ENCODE peak calls at places on chromosomes 4 and X, in four cellular contexts. W is ovary, Z is heart left ventricle, R is suprapubic skin. L is an unnamed sample. For H3K4me1, the result is how much of the 10 kb centered on the place peaks cover.

GRCh38 chrX:153454901-153455550 is 9.2 kb upstream of the TREX2 start:
- DNase-seq in W (no peak), Z (peak), R (no peak), L (no peak)

GRCh38 chr4:52873191-52873590 is 11.1 kb downstream of the RASL11B start:
- DNase-seq in W (no peak), Z (no peak), R (no peak), L (no peak)

GRCh38 chr4:128107766-128108165 is 46.7 kb downstream of the LARP1B start:
- DNase-seq in W (no peak), Z (no peak), R (no peak), L (no peak)

GRCh38 chr4:176563591-176563990 is 229.1 kb downstream of the VEGFC start:
- DNase-seq in W (no peak), Z (no peak), R (no peak), L (no peak)

GRCh38 chr4:150265806-150266205 is 187.6 kb downstream of the DCLK2 start:
- DNase-seq in W (no peak), Z (no peak), R (no peak), L (no peak)

GRCh38 chrX:100829730-100830129 is 9.5 kb downstream of the CSTF2 start:
- DNase-seq in W (no peak), Z (no peak), R (no peak), L (no peak)

GRCh38 chr4:158051401-158052235 is 121.2 kb downstream of the GASK1B start:
- DNase-seq in W (peak), Z (peak), R (no peak), L (no peak)

GRCh38 chr4:55033296-55033695 is 92.1 kb downstream of the KDR start:
- DNase-seq in W (no peak), Z (no peak), R (no peak), L (no peak)

GRCh38 chr4:24169956-24170355 is 280.1 kb upstream of the PPARGC1A start:
- DNase-seq in W (no peak), Z (no peak), R (no peak), L (no peak)

GRCh38 chr4:101977096-101977495 is 186.6 kb downstream of the BANK1 start:
- DNase-seq in W (no peak), Z (no peak), R (peak), L (no peak)

GRCh38 chr4:16158504-16158852 is 67.8 kb downstream of the TAPT1 start:
- DNase-seq in W (no peak), Z (no peak), R (no peak), L (no peak)

GRCh38 chr4:86595426-86595805 is 1.3 kb downstream of the PTPN13 start:
- DNase-seq in W (no peak), Z (no peak), R (no peak), L (no peak)

GRCh38 chr4:185683222-185683621 is 128.8 kb downstream of the SORBS2 start:
- DNase-seq in W (no peak), Z (no peak), R (no peak), L (no peak)

GRCh38 chr4:185689407-185689806 is 122.6 kb downstream of the SORBS2 start:
- DNase-seq in W (no peak), Z (no peak), R (no peak), L (no peak)

GRCh38 chr4:185682236-185682635 is 129.8 kb downstream of the SORBS2 start:
- DNase-seq in W (no peak), Z (no peak), R (no peak), L (no peak)

GRCh38 chr4:185683896-185684295 is 128.1 kb downstream of the SORBS2 start:
- DNase-seq in W (no peak), Z (no peak), R (no peak), L (no peak)

GRCh38 chr4:185685804-185686203 is 126.2 kb downstream of the SORBS2 start:
- DNase-seq in W (no peak), Z (no peak), R (no peak), L (no peak)
- H3K4me3 ChIP-seq in W (no peak), Z (no peak), R (no peak), L (no peak)

DNA sequence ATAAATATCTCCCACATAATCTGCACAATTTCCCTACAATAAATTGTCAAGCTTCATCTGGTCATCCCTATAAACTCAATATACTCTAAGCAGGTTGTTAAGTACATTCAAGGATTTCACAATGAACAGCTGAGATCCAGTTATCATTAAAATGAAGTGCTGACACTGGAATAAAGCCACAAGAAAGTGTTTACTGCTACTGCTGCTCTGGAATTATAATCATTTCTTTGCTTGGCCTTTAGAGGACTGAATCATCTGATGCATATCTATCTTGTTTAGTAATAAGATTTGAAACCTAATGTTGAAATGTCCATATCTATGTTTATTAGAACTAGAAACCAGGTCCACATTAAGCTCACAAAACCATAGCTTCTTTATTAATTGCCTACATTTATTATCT is 338.6 kb upstream of the ZFP42 start:
- DNase-seq in W (no peak), Z (no peak), R (no peak), L (no peak)
- H3K4me1 ChIP-seq in W (under half), Z (under half), R (under half), L (under half)

GRCh38 chrX:108696690-108697089 is 39.7 kb downstream of the IRS4 start:
- DNase-seq in W (no peak), Z (no peak), R (no peak), L (no peak)

GRCh38 chrX:108704839-108705238 is 31.5 kb downstream of the IRS4 start:
- DNase-seq in W (no peak), Z (no peak), R (no peak), L (no peak)

GRCh38 chrX:108701633-108702032 is 34.7 kb downstream of the IRS4 start:
- DNase-seq in W (no peak), Z (no peak), R (no peak), L (no peak)

GRCh38 chrX:108699368-108699767 is 37.0 kb downstream of the IRS4 start:
- DNase-seq in W (no peak), Z (no peak), R (no peak), L (no peak)
- TF ChIP-seq CTCF in W (no peak), Z (peak), R (peak), L (peak)

GRCh38 chrX:34868633-34869032 is 74.0 kb upstream of the FAM47B start:
- DNase-seq in W (no peak), Z (no peak), R (no peak), L (no peak)
- H3K4me3 ChIP-seq in W (no peak), Z (no peak), R (no peak), L (no peak)

GRCh38 chr4:169254546-169254983 is 16.2 kb downstream of the SH3RF1 start:
- DNase-seq in W (peak), Z (no peak), R (no peak), L (no peak)

GRCh38 chr4:169256856-169257756 is 13.7 kb downstream of the SH3RF1 start:
- DNase-seq in W (no peak), Z (no peak), R (no peak), L (no peak)

GRCh38 chr4:169253904-169254303 is 16.9 kb downstream of the SH3RF1 start:
- DNase-seq in W (no peak), Z (no peak), R (no peak), L (no peak)

GRCh38 chr4:169253087-169253675 is 17.6 kb downstream of the SH3RF1 start:
- DNase-seq in W (no peak), Z (no peak), R (no peak), L (no peak)

GRCh38 chr4:169256101-169256612 is 14.6 kb downstream of the SH3RF1 start:
- DNase-seq in W (no peak), Z (no peak), R (no peak), L (no peak)
- H3K4me1 ChIP-seq in W (under half), Z (half or more), R (half or more), L (half or more)

GRCh38 chr4:21195682-21196081 is 495.4 kb downstream of the PACRGL start:
- DNase-seq in W (no peak), Z (no peak), R (no peak), L (no peak)

GRCh38 chr4:21191304-21191703 is 491.0 kb downstream of the PACRGL start:
- DNase-seq in W (no peak), Z (no peak), R (no peak), L (no peak)

GRCh38 chr4:21192367-21192766 is 492.1 kb downstream of the PACRGL start:
- DNase-seq in W (no peak), Z (no peak), R (no peak), L (no peak)
- TF ChIP-seq CTCF in W (no peak), Z (no peak), R (no peak), L (no peak)

GRCh38 chrX:13419918-13420317 is 100.1 kb upstream of the ATXN3L start:
- DNase-seq in W (no peak), Z (no peak), R (no peak), L (no peak)
- H3K4me3 ChIP-seq in W (no peak), Z (no peak), R (no peak), L (no peak)

L was measured in lower lobe of right lung.